ENCODE peak calls at places on chromosome 9, in nine cellular contexts. M is transverse colon; C is OCI-LY7; O is right cardiac atrium; N is WERI-Rb-1; H is cardiac muscle cell; U is brain microvascular endothelial cell; R is psoas muscle; Y is CD8-positive, alpha-beta T cell. Q is an unnamed sample.

GRCh38 chr9:75907329-75907728 is 16.9 kb downstream of the PCSK5 start:
- DNase-seq in R (no peak), M (no peak), Y (no peak), O (no peak), C (no peak), N (no peak), H (no peak), U (peak; percentile 64), Q (peak; percentile 8)

GRCh38 chr9:91386765-91387164 is 25.0 kb upstream of the AUH start:
- DNase-seq in R (no peak), C (no peak), M (no peak), Y (no peak), H (no peak), U (no peak), O (no peak), N (no peak), Q (no peak)

GRCh38 chr9:122810306-122810946 is 10.5 kb downstream of the OR1K1 start:
- DNase-seq in Y (peak; percentile 78), O (peak; percentile 63), N (peak; percentile 74), C (peak; percentile 79), R (peak; percentile 81), H (peak; percentile 80), U (peak; percentile 64), M (peak; percentile 80), Q (no peak)

GRCh38 chr9:16867571-16868311 is 2.7 kb downstream of the BNC2 start:
- DNase-seq in U (peak; percentile 84), O (no peak), N (no peak), C (no peak), R (no peak), Y (no peak), H (no peak), M (no peak), Q (peak; percentile 36)

GRCh38 chr9:122941560-122942234 is 877 bp downstream of the RABGAP1 start:
- DNase-seq in H (peak; percentile 52), U (peak; percentile 43), O (no peak), R (no peak), N (no peak), M (no peak), C (no peak), Y (no peak), Q (no peak)

GRCh38 chr9:36191290-36191645 is 547 bp downstream of the CLTA start:
- DNase-seq in U (no peak), Y (peak; percentile 45), C (peak; percentile 67), H (peak; percentile 47), R (peak; percentile 58), N (peak; percentile 11), O (no peak), M (peak; percentile 35), Q (no peak)

GRCh38 chr9:35490155-35490909 is 421 bp downstream of the RUSC2 start:
- DNase-seq in C (no peak), R (peak; percentile 63), O (peak; percentile 39), H (peak; percentile 27), M (peak; percentile 8), Y (no peak), N (peak; percentile 34), U (no peak), Q (no peak)

GRCh38 chr9:33289501-33289900 is 815 bp upstream of the NFX1 start:
- DNase-seq in Y (peak; percentile 15), H (no peak), N (no peak), C (no peak), R (peak; percentile 50), O (peak; percentile 26), M (peak; percentile 23), U (no peak), Q (no peak)

GRCh38 chr9:6184749-6185645 is 30.6 kb upstream of the IL33 start:
- DNase-seq in N (no peak), Y (no peak), H (no peak), C (no peak), U (no peak), R (no peak), M (no peak), O (peak; percentile 42), Q (no peak)

GRCh38 chr9:26813247-26813646 is 79.4 kb downstream of the CAAP1 start:
- DNase-seq in R (no peak), H (no peak), M (no peak), N (no peak), U (no peak), Y (no peak), O (no peak), C (no peak), Q (no peak)

GRCh38 chr9:92969516-92970466 is 22.5 kb downstream of the FGD3 start:
- DNase-seq in M (no peak), H (no peak), U (no peak), O (no peak), N (no peak), C (no peak), R (no peak), Y (no peak), Q (peak; percentile 31)

GRCh38 chr9:105355810-105356209 is 92.0 kb upstream of the FSD1L start:
- DNase-seq in Y (no peak), O (no peak), R (no peak), U (peak; percentile 53), H (no peak), M (peak; percentile 35), N (no peak), C (peak; percentile 22), Q (no peak)

GRCh38 chr9:27165067-27165466 is 56.0 kb downstream of the TEK start:
- DNase-seq in H (no peak), O (no peak), M (no peak), N (no peak), U (no peak), R (no peak), C (no peak), Y (no peak), Q (no peak)

GRCh38 chr9:33903157-33903780 is 86.3 kb downstream of the UBE2R2 start:
- DNase-seq in M (no peak), H (no peak), R (no peak), U (no peak), N (no peak), Y (no peak), O (no peak), C (no peak), Q (no peak)

GRCh38 chr9:124164800-124165199 is 92.9 kb upstream of the NEK6 start:
- DNase-seq in N (no peak), U (no peak), M (no peak), H (no peak), Y (no peak), C (no peak), O (peak; percentile 60), R (peak; percentile 74), Q (no peak)

GRCh38 chr9:8539681-8540197 is 740.2 kb upstream of the DMAC1 start:
- DNase-seq in N (no peak), M (no peak), O (no peak), Y (no peak), H (no peak), U (no peak), C (no peak), R (no peak), Q (no peak)

GRCh38 chr9:8542537-8542936 is 743.0 kb upstream of the DMAC1 start:
- DNase-seq in N (no peak), M (no peak), O (no peak), R (no peak), U (no peak), H (peak; percentile 12), C (no peak), Y (no peak), Q (no peak)
- H3K27ac ChIP-seq in N (no peak overlapping the region), M (no peak overlapping the region), O (no peak overlapping the region), R (no peak overlapping the region), U (no peak overlapping the region), H (no peak overlapping the region), C (no peak overlapping the region), Y (no peak overlapping the region), Q (no peak overlapping the region)

DNA sequence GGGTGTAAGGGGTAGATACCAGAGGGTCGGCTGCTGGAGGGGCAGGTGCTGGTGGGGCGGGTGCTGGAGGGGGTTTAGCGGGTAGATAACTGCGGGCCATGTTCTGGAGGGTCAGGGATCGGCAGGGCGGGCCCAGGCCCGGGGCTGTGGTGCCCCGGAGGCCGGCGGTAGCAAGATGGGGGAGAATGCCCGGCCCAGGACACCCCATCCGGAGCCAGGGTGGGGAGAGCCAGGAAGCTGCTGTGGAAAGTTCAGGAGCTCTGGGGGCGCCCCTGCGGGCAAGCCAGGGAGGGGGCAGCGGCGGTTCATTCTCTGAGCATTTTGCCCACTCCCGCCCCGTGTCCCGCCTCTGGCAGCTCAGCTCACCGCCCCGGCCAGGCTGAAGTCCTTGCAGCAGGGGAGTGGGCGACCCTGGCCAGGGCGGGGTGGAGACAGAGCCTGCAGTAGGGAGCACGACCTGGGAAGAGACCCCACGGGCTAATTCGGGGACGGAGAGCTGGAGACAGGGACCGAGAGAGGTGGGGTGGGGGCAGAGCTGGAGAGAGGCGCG is 538 bp downstream of the PRRT1B start:
- DNase-seq in Y (no peak), R (no peak), M (no peak), O (no peak), H (no peak), N (no peak), U (no peak), C (no peak), Q (no peak)
- H3K4me3 ChIP-seq in Y (peak overlapping the region; percentile 22), R (peak overlapping the region; percentile 15), M (peak overlapping the region; percentile 46), O (no peak overlapping the region), H (peak overlapping the region; percentile 6), N (no peak overlapping the region), U (no peak overlapping the region), C (no peak overlapping the region), Q (no peak overlapping the region)

GRCh38 chr9:12511726-12512125 is 181.5 kb upstream of the TYRP1 start:
- DNase-seq in M (no peak), C (no peak), Y (no peak), N (no peak), U (no peak), R (no peak), O (no peak), H (no peak), Q (no peak)

GRCh38 chr9:12516031-12516430 is 177.2 kb upstream of the TYRP1 start:
- DNase-seq in U (no peak), O (no peak), N (no peak), Y (no peak), H (no peak), R (no peak), C (no peak), M (no peak), Q (no peak)

GRCh38 chr9:12516573-12516972 is 176.6 kb upstream of the TYRP1 start:
- DNase-seq in O (no peak), H (no peak), M (no peak), N (no peak), U (no peak), R (no peak), Y (no peak), C (no peak), Q (no peak)
- H3K27ac ChIP-seq in O (no peak overlapping the region), H (no peak overlapping the region), M (no peak overlapping the region), N (no peak overlapping the region), U (no peak overlapping the region), R (no peak overlapping the region), Y (no peak overlapping the region), C (no peak overlapping the region), Q (no peak overlapping the region)

DNA sequence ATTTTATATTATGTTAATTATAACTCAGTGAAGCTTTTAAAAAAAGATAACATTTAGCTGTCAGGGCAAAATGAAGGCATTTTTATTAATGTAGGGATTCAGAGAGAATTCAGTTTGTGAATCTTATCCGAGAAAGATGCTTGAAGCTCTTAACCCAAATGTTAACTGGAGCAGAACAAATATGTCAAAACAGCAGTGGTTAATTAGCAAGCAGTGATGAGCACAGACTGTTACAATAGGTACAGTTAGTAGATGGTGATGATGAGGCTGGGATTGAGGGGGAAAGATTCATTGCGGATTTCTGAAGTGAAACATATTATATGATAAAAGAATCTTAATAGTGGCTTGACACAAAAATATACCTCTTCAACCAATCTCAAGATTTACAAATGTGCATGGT is 356.7 kb downstream of the DIRAS2 start:
- DNase-seq in U (no peak), M (no peak), C (no peak), H (no peak), R (no peak), O (no peak), N (no peak), Y (no peak), Q (no peak)
- H3K4me3 ChIP-seq in U (no peak overlapping the region), M (no peak overlapping the region), C (no peak overlapping the region), H (no peak overlapping the region), R (no peak overlapping the region), O (no peak overlapping the region), N (no peak overlapping the region), Y (no peak overlapping the region), Q (no peak overlapping the region)

GRCh38 chr9:137076636-137077009 is 694 bp upstream of the UAP1L1 start:
- DNase-seq in H (no peak), N (no peak), M (no peak), R (no peak), Y (no peak), C (no peak), O (no peak), U (no peak), Q (no peak)
- H3K27ac ChIP-seq in H (no peak overlapping the region), N (peak overlapping the region; percentile 92), M (peak overlapping the region; percentile 73), R (no peak overlapping the region), Y (no peak overlapping the region), C (no peak overlapping the region), O (peak overlapping the region; percentile 50), U (no peak overlapping the region), Q (no peak overlapping the region)